ENCODE peak calls at places on chromosomes 1 and 21, in eight cellular contexts. S is ELR, T is NCI-H1417, G is HCEC 1CT, P is omental fat pad, Z is lung, X is Daoy, A is RWPE2. O is an unnamed sample.
A peak's percentile ranks its signal among the peaks of the same experiment; 100 is the strongest.

GRCh38 chr1:96971439-96971838 is 249.9 kb downstream of the PTBP2 start:
- DNase-seq in S (no peak), T (no peak), G (no peak), P (no peak), Z (no peak), X (no peak), A (no peak), O (no peak)

GRCh38 chr1:61079276-61079897 is 3.0 kb upstream of the NFIA start:
- DNase-seq in S (peak; percentile 6), T (peak; percentile 87), G (no peak), P (no peak), Z (no peak), X (no peak), A (no peak), O (no peak)

GRCh38 chr1:33436557-33437296 is 5.8 kb upstream of the PHC2 start:
- DNase-seq in S (no peak), T (no peak), G (no peak), P (no peak), Z (no peak), X (no peak), A (no peak), O (peak; percentile 69)

GRCh38 chr1:31781138-31782065 is 17.3 kb upstream of the ADGRB2 start:
- DNase-seq in S (no peak), T (no peak), G (no peak), P (no peak), Z (no peak), X (no peak), A (no peak), O (no peak)

GRCh38 chr1:29513357-29513756 is 277.0 kb downstream of the PTPRU start:
- DNase-seq in S (peak; percentile 84), T (peak; percentile 43), G (no peak), P (no peak), Z (peak; percentile 49), X (peak; percentile 82), A (peak; percentile 66), O (peak; percentile 70)

GRCh38 chr21:15638856-15639549 is 90.8 kb upstream of the USP25 start:
- DNase-seq in S (no peak), T (no peak), G (no peak), P (no peak), Z (peak; percentile 80), X (no peak), A (peak; percentile 56), O (peak; percentile 54)

GRCh38 chr21:26820473-26820872 is 24.7 kb downstream of the ADAMTS1 start:
- DNase-seq in S (no peak), T (no peak), G (no peak), P (no peak), Z (no peak), X (no peak), A (no peak), O (no peak)

GRCh38 chr21:15682182-15682895 is 47.4 kb upstream of the USP25 start:
- DNase-seq in S (peak; percentile 76), T (no peak), G (peak; percentile 95), P (no peak), Z (no peak), X (peak; percentile 9), A (no peak), O (peak; percentile 53)

GRCh38 chr1:1360511-1361169 is 2.3 kb upstream of the MXRA8 start:
- DNase-seq in S (peak; percentile 96), T (no peak), G (peak; percentile 97), P (no peak), Z (no peak), X (peak; percentile 94), A (peak; percentile 76), O (peak; percentile 98)

GRCh38 chr1:119926553-119926952 is 30.2 kb upstream of the ADAM30 start:
- DNase-seq in S (no peak), T (no peak), G (no peak), P (no peak), Z (no peak), X (no peak), A (no peak), O (peak; percentile 10)

GRCh38 chr1:153577624-153578051 is 12.0 kb upstream of the S100A2 start:
- DNase-seq in S (no peak), T (no peak), G (no peak), P (no peak), Z (no peak), X (no peak), A (no peak), O (no peak)

GRCh38 chr1:85359874-85360708 is 83.7 kb upstream of the BCL10 start:
- DNase-seq in S (peak; percentile 55), T (no peak), G (no peak), P (no peak), Z (no peak), X (no peak), A (no peak), O (peak; percentile 51)

GRCh38 chr21:37636152-37636860 is 269.7 kb downstream of the DYRK1A start:
- DNase-seq in S (peak; percentile 77), T (no peak), G (peak; percentile 65), P (no peak), Z (no peak), X (peak; percentile 79), A (no peak), O (peak; percentile 84)

GRCh38 chr21:27110956-27111355 is 144.1 kb upstream of the ADAMTS5 start:
- DNase-seq in S (no peak), T (no peak), G (no peak), P (no peak), Z (no peak), X (no peak), A (no peak), O (no peak)

O was measured in LHCN-M2.